ENCODE peak calls at places on chromosomes 16 and 17, in four cellular contexts. I is HepG2, H is K562, U is GM12878. D is an unnamed sample.

GRCh38 chr17:41734949-41735313 is 488 bp upstream of the HAP1 start:
- DNase-seq in U (no peak), H (no peak), I (no peak), D (no peak)

GRCh38 chr17:67576471-67576870 is 141.3 kb upstream of the NOL11 start:
- DNase-seq in I (no peak), H (no peak), U (no peak), D (no peak)

GRCh38 chr16:53704445-53704813 is 473 bp downstream of the FTO start:
- DNase-seq in U (no peak), I (no peak), H (peak; percentile 6), D (no peak)

GRCh38 chr17:44787271-44787940 is 28.6 kb downstream of the ADAM11 start:
- DNase-seq in U (no peak), H (no peak), I (no peak), D (no peak)

GRCh38 chr16:6643083-6643686 is 689.5 kb upstream of the RBFOX1 start:
- DNase-seq in I (peak; percentile 31), U (peak; percentile 11), H (peak; percentile 58), D (peak; percentile 2)

GRCh38 chr17:1039511-1040215 is 42.7 kb downstream of the TIMM22 start:
- DNase-seq in I (no peak), U (no peak), H (no peak), D (no peak)

GRCh38 chr17:80036715-80037477 is 454 bp downstream of the CCDC40 start:
- DNase-seq in H (peak; percentile 20), I (peak; percentile 57), U (no peak), D (peak; percentile 63)

GRCh38 chr17:57327176-57327970 is 71.0 kb downstream of the MSI2 start:
- DNase-seq in I (no peak), H (no peak), U (no peak), D (no peak)

GRCh38 chr17:3167574-3167973 is 29.7 kb upstream of the OR1A2 start:
- DNase-seq in I (no peak), U (peak; percentile 17), H (no peak), D (no peak)

GRCh38 chr17:5139454-5139725 is 23.6 kb downstream of the USP6 start:
- DNase-seq in H (no peak), U (no peak), I (no peak), D (no peak)

GRCh38 chr17:35028531-35029262 is 34.8 kb downstream of the RFFL start:
- DNase-seq in U (no peak), I (no peak), H (no peak), D (no peak)

GRCh38 chr16:17282247-17282646 is 188.5 kb downstream of the XYLT1 start:
- DNase-seq in I (no peak), H (no peak), U (no peak), D (no peak)

GRCh38 chr17:6471531-6472465 is 27.5 kb downstream of the PIMREG start:
- DNase-seq in U (no peak), I (no peak), H (no peak), D (peak; percentile 62)

GRCh38 chr17:44905006-44906000 is 6.1 kb upstream of the EFTUD2 start:
- DNase-seq in H (no peak), I (no peak), U (no peak), D (no peak)

GRCh38 chr16:19765860-19766553 is 47.9 kb downstream of the IQCK start:
- DNase-seq in I (no peak), H (no peak), U (no peak), D (no peak)

GRCh38 chr17:1755252-1755992 is 6.4 kb upstream of the SERPINF1 start:
- DNase-seq in I (no peak), H (no peak), U (no peak), D (no peak)

GRCh38 chr17:75454193-75454592 is 2.2 kb upstream of the TMEM94 start:
- DNase-seq in I (no peak), U (peak; percentile 66), H (no peak), D (no peak)

GRCh38 chr16:4539716-4540284 is 1.2 kb upstream of the CDIP1 start:
- DNase-seq in U (no peak), H (no peak), I (no peak), D (no peak)

GRCh38 chr17:3003401-3004149 is 59.8 kb downstream of the OR1D5 start:
- DNase-seq in I (no peak), H (no peak), U (peak; percentile 32), D (no peak)

GRCh38 chr17:45391291-45391690 is 41.4 kb downstream of the ARHGAP27 start:
- DNase-seq in I (no peak), H (no peak), U (no peak), D (no peak)

GRCh38 chr16:31094088-31094423 is 541 bp downstream of the VKORC1 start:
- DNase-seq in U (no peak), H (peak; percentile 26), I (no peak), D (no peak)

GRCh38 chr16:3214904-3215600 is 19.9 kb downstream of the ZNF200 start:
- DNase-seq in H (no peak), I (no peak), U (no peak), D (no peak)

GRCh38 chr17:34382586-34383224 is 19.7 kb upstream of the CCL1 start:
- DNase-seq in U (peak; percentile 49), H (no peak), I (no peak), D (no peak)

GRCh38 chr17:12070561-12070960 is 49.9 kb downstream of the MAP2K4 start:
- DNase-seq in I (no peak), H (no peak), U (no peak), D (no peak)

GRCh38 chr16:78137179-78137578 is 37.7 kb downstream of the WWOX start:
- DNase-seq in I (no peak), H (no peak), U (no peak), D (no peak)

GRCh38 chr17:81466564-81467472 is 45.8 kb downstream of the ACTG1 start:
- DNase-seq in I (peak; percentile 29), H (no peak), U (no peak), D (no peak)

GRCh38 chr16:74275031-74275636 is 21.5 kb upstream of the PSMD7 start:
- DNase-seq in U (no peak), H (peak; percentile 39), I (no peak), D (peak; percentile 38)

GRCh38 chr16:49931931-49932330 is 76.0 kb upstream of the ZNF423 start:
- DNase-seq in I (no peak), U (no peak), H (no peak), D (no peak)
- TF ChIP-seq CHD4 in I (no peak), U (no peak), H (no peak), D (no peak)

GRCh38 chr16:86343111-86343642 is 167.2 kb upstream of the FOXF1 start:
- DNase-seq in I (no peak), H (no peak), U (no peak), D (no peak)
- TF ChIP-seq CHD4 in I (no peak), H (no peak), U (no peak), D (no peak)

GRCh38 chr16:87877942-87878507 is 8.7 kb upstream of the SLC7A5 start:
- DNase-seq in U (no peak), I (no peak), H (no peak), D (no peak)
- TF ChIP-seq CHD4 in U (no peak), I (no peak), H (no peak), D (no peak)

GRCh38 chr17:71486171-71486740 is 634.6 kb upstream of the SOX9 start:
- DNase-seq in I (no peak), U (no peak), H (no peak), D (no peak)
- TF ChIP-seq CHD4 in I (no peak), U (no peak), H (no peak), D (no peak)

GRCh38 chr16:81003610-81004460 is 2.9 kb downstream of the CMC2 start:
- DNase-seq in U (no peak), H (no peak), I (no peak), D (no peak)

GRCh38 chr16:81005644-81006471 is 827 bp downstream of the CMC2 start:
- DNase-seq in H (peak; percentile 36), U (no peak), I (peak; percentile 61), D (no peak)

GRCh38 chr16:81006472-81007311 is at the start of the genes CENPN and CMC2:
- DNase-seq in U (peak; percentile 92), H (peak; percentile 100), I (peak; percentile 98), D (peak; percentile 99)

GRCh38 chr16:81003064-81003463 is 3.6 kb downstream of the CMC2 start:
- DNase-seq in H (no peak), I (no peak), U (no peak), D (no peak)

DNA sequence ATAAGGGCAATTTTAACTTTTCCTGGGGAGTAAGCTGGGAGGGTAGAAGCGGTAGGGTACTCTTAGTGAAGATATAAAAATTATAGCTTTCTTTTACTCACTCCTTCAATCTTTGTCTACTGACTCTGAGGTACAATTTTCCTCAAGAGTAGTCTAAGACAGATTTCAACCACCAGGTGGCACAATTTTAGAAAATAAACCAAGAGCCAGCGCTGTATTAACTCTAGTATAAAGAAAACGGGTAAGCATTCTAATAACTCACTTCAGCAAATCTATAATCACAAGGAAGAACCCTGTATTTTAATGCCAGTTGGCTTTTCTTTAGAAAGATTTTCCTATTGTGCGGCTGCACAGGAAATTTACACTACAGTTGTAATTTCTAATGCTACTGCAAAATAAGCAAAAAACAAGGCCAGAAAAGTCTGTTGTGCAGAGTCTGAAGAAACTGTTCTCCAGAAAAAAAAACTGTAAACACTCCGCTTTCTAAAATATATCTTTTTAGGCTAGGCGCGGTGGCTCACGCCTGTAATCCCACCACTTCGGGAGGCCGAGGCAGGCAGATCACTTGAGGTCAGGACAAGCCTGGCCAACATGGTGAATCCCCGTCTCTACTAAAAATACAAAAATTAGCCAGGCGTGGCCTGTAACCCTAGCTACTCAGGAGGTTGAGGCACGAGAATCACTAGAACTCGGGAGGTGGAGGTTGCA is 1.9 kb downstream of the CMC2 start:
- DNase-seq in U (no peak), I (peak; percentile 65), H (peak; percentile 77), D (peak; percentile 32)
- TF ChIP-seq CHD4 in U (no peak), I (no peak), H (no peak), D (no peak)

GRCh38 chr17:20214807-20215206 is 205.6 kb downstream of the SPECC1 start:
- DNase-seq in H (no peak), U (no peak), I (no peak), D (no peak)

GRCh38 chr17:20217677-20218076 is 208.5 kb downstream of the SPECC1 start:
- DNase-seq in U (no peak), I (no peak), H (no peak), D (no peak)

GRCh38 chr17:20218231-20218630 is 209.1 kb downstream of the SPECC1 start:
- DNase-seq in U (no peak), I (no peak), H (no peak), D (no peak)

GRCh38 chr17:20216853-20217252 is 207.7 kb downstream of the SPECC1 start:
- DNase-seq in U (no peak), I (no peak), H (no peak), D (no peak)

DNA sequence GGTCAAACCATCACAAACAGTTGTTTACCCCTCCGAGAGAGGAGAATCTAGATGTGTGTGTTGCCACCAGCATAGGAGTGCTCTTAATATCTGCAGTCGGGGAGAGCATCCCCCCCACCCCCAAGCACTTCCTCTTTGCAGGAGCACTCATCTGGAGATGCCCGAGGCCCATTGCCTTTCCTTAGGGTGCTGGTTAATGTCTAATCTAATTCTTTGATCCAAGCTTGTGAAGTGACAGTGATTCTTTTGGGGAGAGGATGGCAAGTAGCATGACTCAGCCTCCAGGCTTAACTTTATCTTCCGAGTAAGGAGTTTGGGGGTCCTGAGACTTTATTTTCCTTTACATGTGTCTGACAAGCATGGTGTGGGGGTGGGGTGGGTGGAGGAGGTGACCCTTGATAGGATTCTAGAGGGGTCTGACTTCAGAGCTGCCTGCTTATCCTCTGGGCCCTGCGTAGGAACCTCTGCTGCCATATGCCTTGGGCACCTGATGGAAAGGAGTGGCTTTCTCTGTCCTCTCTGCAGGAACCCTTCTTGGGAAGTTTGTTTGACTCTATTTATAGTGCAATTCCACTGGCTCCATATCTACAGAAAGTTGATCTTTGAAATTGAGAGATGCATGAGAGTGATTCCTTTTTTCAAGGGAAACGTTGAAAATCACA is 207.1 kb downstream of the SPECC1 start:
- DNase-seq in U (no peak), H (no peak), I (no peak), D (peak; percentile 48)
- TF ChIP-seq CHD4 in U (no peak), H (no peak), I (no peak), D (no peak)

GRCh38 chr17:61291457-61292311 is 108.0 kb upstream of the TBX2 start:
- DNase-seq in I (no peak), U (no peak), H (no peak), D (no peak)
- TF ChIP-seq CHD4 in I (no peak), U (no peak), H (no peak), D (no peak)

D was measured in A549.